ENCODE peak calls at places on chromosomes 13 and 19, in eight cellular contexts. U is fibroblast of lung; S is spleen; F is tibial nerve; D is uterus; V is right atrium auricular region; E is effector memory CD4-positive, alpha-beta T cell; P is HCT116. J is an unnamed sample. For H3K27me3, the result is how much of the 10 kb centered on the place peaks cover.

GRCh38 chr13:89953581-89953980 is 1393.9 kb upstream of the MIR17HG start:
- DNase-seq in U (no peak), F (no peak), S (no peak), E (no peak), P (no peak), V (no peak), D (no peak), J (no peak)

GRCh38 chr19:47560999-47561398 is 11.9 kb downstream of the ZNF541 start:
- DNase-seq in D (no peak), F (no peak), E (no peak), P (no peak), S (no peak), V (no peak), U (no peak), J (no peak)

GRCh38 chr13:29763426-29764180 is 86.8 kb downstream of the UBL3 start:
- DNase-seq in F (no peak), E (no peak), S (no peak), P (no peak), U (no peak), V (no peak), D (no peak), J (no peak)

GRCh38 chr19:18672606-18673337 is 10.7 kb upstream of the CRTC1 start:
- DNase-seq in E (no peak), S (no peak), D (peak), P (no peak), F (no peak), U (peak), V (no peak), J (no peak)

GRCh38 chr13:51241720-51242119 is 19.5 kb downstream of the FAM124A start:
- DNase-seq in F (no peak), V (no peak), S (no peak), P (no peak), U (no peak), E (no peak), D (peak), J (no peak)

GRCh38 chr13:47594833-47595232 is 406.2 kb downstream of the SUCLA2 start:
- DNase-seq in D (no peak), P (no peak), V (no peak), U (no peak), S (no peak), E (no peak), F (no peak), J (peak)

GRCh38 chr13:38693641-38694040 is 6.8 kb downstream of the FREM2 start:
- DNase-seq in D (no peak), P (no peak), E (no peak), S (no peak), F (no peak), U (no peak), V (no peak), J (no peak)

GRCh38 chr13:83839158-83839557 is 43.1 kb downstream of the SLITRK1 start:
- DNase-seq in D (no peak), E (no peak), U (no peak), V (no peak), S (no peak), P (no peak), F (no peak), J (no peak)

GRCh38 chr13:38415233-38415632 is 65.6 kb downstream of the UFM1 start:
- DNase-seq in D (no peak), U (no peak), S (no peak), E (no peak), P (no peak), V (no peak), F (no peak), J (no peak)

GRCh38 chr13:82356667-82357066 is 1525.6 kb downstream of the SLITRK1 start:
- DNase-seq in U (no peak), E (no peak), S (no peak), P (no peak), F (no peak), V (no peak), D (no peak), J (peak)

GRCh38 chr19:46660008-46660517 is 919 bp downstream of the DACT3 start:
- DNase-seq in V (no peak), D (peak), U (no peak), S (peak), E (no peak), P (no peak), F (no peak), J (peak)

GRCh38 chr19:31261019-31261595 is 88.1 kb downstream of the TSHZ3 start:
- DNase-seq in E (no peak), P (no peak), U (no peak), D (peak), V (no peak), S (no peak), F (no peak), J (no peak)
- H3K27me3 ChIP-seq in E (under half), P (under half), U (under half), D (under half), V (under half), S (under half), F (under half), J (under half)

GRCh38 chr13:35389535-35389934 is 87.0 kb downstream of the MAB21L1 start:
- DNase-seq in D (no peak), E (no peak), S (no peak), U (no peak), F (no peak), P (no peak), V (no peak), J (no peak)

GRCh38 chr13:35392768-35393167 is 83.7 kb downstream of the MAB21L1 start:
- DNase-seq in E (no peak), U (no peak), S (no peak), V (no peak), D (no peak), P (no peak), F (no peak), J (no peak)

GRCh38 chr13:35393886-35394285 is 82.6 kb downstream of the MAB21L1 start:
- DNase-seq in V (no peak), D (no peak), P (no peak), E (no peak), F (no peak), U (no peak), S (no peak), J (no peak)

GRCh38 chr13:35388979-35389378 is 87.5 kb downstream of the MAB21L1 start:
- DNase-seq in S (no peak), D (no peak), E (no peak), P (no peak), U (peak), V (no peak), F (no peak), J (peak)

GRCh38 chr13:35388456-35388855 is 88.0 kb downstream of the MAB21L1 start:
- DNase-seq in U (no peak), S (no peak), D (no peak), P (no peak), V (no peak), F (no peak), E (no peak), J (no peak)
- H3K4me3 ChIP-seq in U (peak), S (no peak), D (no peak), P (no peak), V (peak), F (no peak), E (no peak), J (no peak)

DNA sequence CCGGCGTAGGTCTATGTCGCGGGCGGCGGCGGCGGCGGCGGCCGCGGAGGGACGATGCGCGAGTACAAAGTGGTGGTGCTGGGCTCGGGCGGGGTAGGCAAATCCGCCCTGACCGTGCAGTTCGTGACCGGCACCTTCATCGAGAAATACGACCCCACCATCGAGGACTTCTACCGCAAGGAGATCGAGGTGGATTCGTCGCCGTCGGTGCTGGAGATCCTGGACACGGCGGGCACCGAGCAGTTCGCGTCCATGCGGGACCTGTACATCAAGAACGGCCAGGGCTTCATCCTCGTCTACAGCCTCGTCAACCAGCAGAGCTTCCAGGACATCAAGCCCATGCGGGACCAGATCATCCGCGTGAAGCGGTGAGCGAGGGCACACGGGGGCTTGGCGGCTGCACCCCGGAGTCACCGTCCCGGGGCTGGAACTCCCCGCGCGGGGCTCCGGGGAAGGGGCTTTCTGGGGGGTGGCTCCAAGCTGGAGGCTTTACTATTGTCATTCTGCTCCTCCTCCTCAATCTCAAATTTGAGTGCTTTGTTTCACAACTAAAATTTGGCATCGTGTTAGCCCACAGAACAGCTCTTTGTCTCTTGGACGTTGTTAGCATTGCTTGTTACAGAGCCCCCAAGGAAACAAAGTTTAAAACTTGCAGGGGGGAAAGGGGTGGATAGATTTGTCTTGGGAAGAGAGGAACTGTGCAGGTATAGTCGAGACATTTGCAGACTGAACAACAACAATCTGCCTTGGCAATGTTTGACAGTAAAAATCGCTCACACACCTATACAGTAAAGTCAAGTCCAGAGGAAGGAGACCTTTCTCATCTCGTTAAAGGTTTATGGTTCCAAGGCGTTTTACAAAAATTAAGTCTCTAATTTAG is 688 bp downstream of the RAP2A start:
- DNase-seq in P (no peak), E (peak), F (peak), V (peak), U (peak), S (no peak), D (peak), J (peak)
- H3K27ac ChIP-seq in P (peak), E (peak), F (peak), V (peak), U (peak), S (peak), D (peak), J (peak)

GRCh38 chr13:40456397-40456958 is 210.0 kb downstream of the FOXO1 start:
- DNase-seq in D (no peak), S (no peak), E (no peak), F (no peak), P (no peak), U (no peak), V (no peak), J (peak)

GRCh38 chr13:40456979-40457553 is 209.4 kb downstream of the FOXO1 start:
- DNase-seq in D (no peak), V (no peak), S (no peak), P (no peak), F (no peak), U (no peak), E (no peak), J (no peak)

GRCh38 chr13:40452038-40452666 is 214.3 kb downstream of the FOXO1 start:
- DNase-seq in F (no peak), D (no peak), P (no peak), U (no peak), S (no peak), E (no peak), V (no peak), J (no peak)

GRCh38 chr13:40452741-40453665 is 213.4 kb downstream of the FOXO1 start:
- DNase-seq in V (no peak), S (no peak), E (no peak), F (no peak), P (no peak), U (peak), D (no peak), J (no peak)

DNA sequence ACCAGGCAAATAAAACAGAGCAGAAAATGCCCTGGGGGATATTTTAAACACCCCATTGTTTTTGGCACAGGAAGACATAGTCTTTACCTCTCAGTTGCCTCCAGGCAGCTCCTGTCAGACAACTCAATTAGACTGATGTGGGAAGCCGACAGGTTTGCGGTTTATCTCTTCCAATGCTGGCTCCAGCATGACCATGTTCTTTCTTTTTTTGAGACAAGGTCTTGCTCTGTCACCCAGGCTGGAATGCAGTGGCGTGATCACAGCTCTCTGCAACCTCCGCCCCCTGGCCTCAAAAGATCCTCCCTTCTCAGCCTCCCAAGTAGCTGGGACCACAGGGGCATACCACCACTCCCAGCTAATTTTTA is 212.8 kb downstream of the FOXO1 start:
- DNase-seq in P (no peak), U (no peak), V (no peak), D (no peak), E (no peak), S (no peak), F (no peak), J (no peak)
- H3K27me3 ChIP-seq in P (under half), U (under half), V (under half), D (under half), E (under half), S (under half), F (under half), J (under half)

GRCh38 chr13:19596086-19596485 is 34.8 kb upstream of the TPTE2 start:
- DNase-seq in V (no peak), E (no peak), S (no peak), F (no peak), P (no peak), U (no peak), D (no peak), J (no peak)
- H3K4me3 ChIP-seq in V (no peak), E (no peak), S (no peak), F (no peak), P (no peak), U (no peak), D (no peak), J (no peak)

GRCh38 chr13:100519626-100520025 is 69.0 kb downstream of the GGACT start:
- DNase-seq in P (no peak), U (no peak), F (no peak), V (peak), D (no peak), E (no peak), S (no peak), J (no peak)
- H3K27ac ChIP-seq in P (no peak), U (no peak), F (no peak), V (no peak), D (no peak), E (no peak), S (no peak), J (no peak)